ENCODE peak calls at places on chromosomes 2 and 18, in ten cellular contexts. V, Y, F, R, T, S, J, W, A and I are unnamed samples.

GRCh38 chr2:70937866-70938579 is 2.3 kb downstream of the ATP6V1B1 start:
- DNase-seq in F (no peak), J (no peak), A (no peak), R (no peak), Y (no peak), W (peak; percentile 29), S (no peak), V (no peak), T (no peak), I (no peak)

GRCh38 chr2:231613054-231613654 is 20.5 kb downstream of the TEX44 start:
- DNase-seq in J (no peak), W (no peak), Y (peak; percentile 42), F (peak; percentile 52), A (no peak), T (peak; percentile 52), R (no peak), V (no peak), S (no peak), I (peak; percentile 46)

GRCh38 chr2:27717070-27717453 is 53.4 kb downstream of the SLC4A1AP start:
- DNase-seq in Y (peak; percentile 94), J (no peak), A (peak; percentile 58), T (peak; percentile 57), R (no peak), W (no peak), S (no peak), V (no peak), F (no peak), I (peak; percentile 70)

GRCh38 chr18:30775629-30776028 is 266.9 kb downstream of the DSC3 start:
- DNase-seq in J (no peak), Y (no peak), W (no peak), R (no peak), F (no peak), V (no peak), A (no peak), T (no peak), S (no peak), I (no peak)

GRCh38 chr18:75208836-75209128 is 157 bp downstream of the PTGR3 start:
- DNase-seq in V (no peak), Y (no peak), F (no peak), T (no peak), W (no peak), R (no peak), J (no peak), A (no peak), S (no peak), I (no peak)

GRCh38 chr18:12049983-12050811 is 43.4 kb upstream of the ANKRD62 start:
- DNase-seq in A (no peak), R (no peak), T (no peak), F (no peak), S (no peak), J (no peak), V (no peak), W (no peak), Y (no peak), I (no peak)

GRCh38 chr2:71923887-71924533 is 223.7 kb downstream of the CYP26B1 start:
- DNase-seq in W (peak; percentile 49), J (peak; percentile 62), R (no peak), Y (peak; percentile 33), S (peak; percentile 22), T (peak; percentile 68), V (peak; percentile 68), F (peak; percentile 40), A (no peak), I (no peak)

GRCh38 chr2:108193251-108193650 is 46.5 kb upstream of the SULT1C3 start:
- DNase-seq in J (peak; percentile 29), F (peak; percentile 23), V (no peak), T (no peak), R (no peak), A (no peak), W (no peak), S (no peak), Y (peak; percentile 45), I (no peak)

GRCh38 chr2:134083548-134083947 is 170.3 kb upstream of the MGAT5 start:
- DNase-seq in Y (no peak), R (no peak), W (no peak), T (no peak), A (no peak), J (no peak), F (no peak), S (no peak), V (no peak), I (peak; percentile 34)

GRCh38 chr18:47883771-47884413 is 46.6 kb downstream of the SMAD2 start:
- DNase-seq in Y (peak; percentile 86), V (peak; percentile 12), T (no peak), F (no peak), W (no peak), A (peak; percentile 37), S (no peak), R (no peak), J (peak; percentile 74), I (no peak)

GRCh38 chr2:23912054-23912453 is 14.9 kb downstream of the ATAD2B start:
- DNase-seq in Y (peak; percentile 38), F (no peak), J (peak; percentile 12), V (no peak), R (no peak), S (no peak), W (no peak), T (no peak), A (no peak), I (no peak)

GRCh38 chr18:75538727-75539126 is 111.2 kb upstream of the SMIM21 start:
- DNase-seq in A (peak; percentile 73), J (peak; percentile 26), V (no peak), T (no peak), R (no peak), Y (peak; percentile 26), S (no peak), F (no peak), W (no peak), I (no peak)

GRCh38 chr2:25089605-25090424 is 47.9 kb downstream of the EFR3B start:
- DNase-seq in T (no peak), S (no peak), J (no peak), R (no peak), F (peak; percentile 13), Y (no peak), A (no peak), W (no peak), V (no peak), I (no peak)

GRCh38 chr2:119431976-119432881 is 575 bp downstream of the TMEM37 start:
- DNase-seq in R (no peak), Y (peak; percentile 70), V (no peak), J (peak; percentile 79), A (no peak), W (no peak), S (no peak), F (no peak), T (peak; percentile 65), I (peak; percentile 62)

GRCh38 chr2:109335586-109336266 is 206.7 kb downstream of the SH3RF3 start:
- DNase-seq in V (no peak), Y (peak; percentile 89), A (no peak), S (no peak), R (no peak), F (no peak), J (peak; percentile 87), T (no peak), W (no peak), I (no peak)

GRCh38 chr2:223815186-223815883 is 22.0 kb downstream of the AP1S3 start:
- DNase-seq in Y (peak; percentile 97), W (no peak), T (no peak), V (peak; percentile 15), R (no peak), A (peak; percentile 79), S (no peak), J (peak; percentile 97), F (peak; percentile 40), I (no peak)

GRCh38 chr2:58553937-58554336 is 312.8 kb upstream of the FANCL start:
- DNase-seq in V (no peak), T (no peak), A (no peak), S (no peak), R (no peak), W (no peak), J (peak; percentile 8), Y (no peak), F (no peak), I (no peak)

GRCh38 chr2:18117592-18117991 is 239.1 kb downstream of the KCNS3 start:
- DNase-seq in F (no peak), A (peak; percentile 13), V (peak; percentile 17), Y (peak; percentile 48), R (no peak), W (no peak), S (no peak), T (no peak), J (peak; percentile 52), I (peak; percentile 38)

GRCh38 chr18:27413495-27414401 is 228.6 kb upstream of the CHST9 start:
- DNase-seq in F (no peak), V (no peak), A (no peak), R (no peak), J (peak; percentile 68), W (no peak), Y (no peak), T (no peak), S (no peak), I (no peak)

GRCh38 chr2:73839653-73840411 is 11.1 kb downstream of the STAMBP start:
- DNase-seq in V (no peak), S (no peak), F (peak; percentile 43), R (no peak), W (no peak), Y (peak; percentile 27), A (no peak), J (no peak), T (no peak), I (no peak)

GRCh38 chr2:189880429-189880828 is 96.2 kb downstream of the PMS1 start:
- DNase-seq in R (no peak), J (no peak), Y (no peak), T (no peak), V (no peak), A (no peak), W (no peak), S (no peak), F (no peak), I (no peak)

GRCh38 chr18:11071300-11071699 is 78.1 kb downstream of the PIEZO2 start:
- DNase-seq in R (no peak), T (no peak), S (no peak), A (no peak), J (no peak), F (no peak), W (no peak), V (no peak), Y (no peak), I (no peak)

GRCh38 chr2:3523551-3524041 is 4.3 kb upstream of the ADI1 start:
- DNase-seq in A (no peak), W (no peak), J (peak; percentile 24), S (no peak), V (no peak), Y (peak; percentile 47), F (no peak), T (no peak), R (no peak), I (no peak)

GRCh38 chr2:112630268-112630667 is 15.5 kb upstream of the SLC20A1 start:
- DNase-seq in R (no peak), A (no peak), F (no peak), V (no peak), T (no peak), Y (no peak), J (no peak), S (no peak), W (no peak), I (no peak)

GRCh38 chr2:45418532-45418931 is 192.5 kb downstream of the SRBD1 start:
- DNase-seq in V (no peak), A (no peak), J (no peak), S (no peak), Y (no peak), F (no peak), R (no peak), T (no peak), W (no peak), I (no peak)